ENCODE peak calls at places on chromosomes 12 and 14, in seven cellular contexts. O is KBM-7; X is effector memory CD8-positive, alpha-beta T cell; C is fibroblast of the conjunctiva; S is left ventricle myocardium inferior; M is Calu3; R is IMR-90. H is an unnamed sample.

GRCh38 chr14:36271939-36272907 is 48.2 kb downstream of the MBIP start:
- DNase-seq in O (no peak), X (no peak), C (no peak), S (no peak), M (no peak), R (peak; percentile 5), H (no peak)

GRCh38 chr12:117098361-117099217 is 627 bp downstream of the TESC start:
- DNase-seq in O (peak; percentile 37), X (peak; percentile 11), C (no peak), S (no peak), M (no peak), R (no peak), H (no peak)

GRCh38 chr12:50050119-50050385 is 7.3 kb upstream of the ASIC1 start:
- DNase-seq in O (no peak), X (no peak), C (no peak), S (no peak), M (no peak), R (no peak), H (no peak)

GRCh38 chr14:30240685-30241084 is 313.0 kb upstream of the PRKD1 start:
- DNase-seq in O (no peak), X (no peak), C (no peak), S (no peak), M (no peak), R (peak; percentile 37), H (no peak)

GRCh38 chr14:90049390-90049789 is 12.4 kb upstream of the KCNK13 start:
- DNase-seq in O (no peak), X (no peak), C (no peak), S (no peak), M (no peak), R (no peak), H (no peak)

GRCh38 chr12:12840500-12840899 is 27.4 kb downstream of the DDX47 start:
- DNase-seq in O (no peak), X (no peak), C (no peak), S (no peak), M (no peak), R (no peak), H (no peak)

GRCh38 chr14:28765907-28766504 is 581 bp upstream of the FOXG1 start:
- DNase-seq in O (no peak), X (no peak), C (no peak), S (no peak), M (no peak), R (no peak), H (peak; percentile 37)

GRCh38 chr14:25034803-25035681 is 14.9 kb downstream of the STXBP6 start:
- DNase-seq in O (no peak), X (no peak), C (no peak), S (no peak), M (peak; percentile 12), R (no peak), H (no peak)

GRCh38 chr12:99959549-99960170 is 25.1 kb downstream of the ANKS1B start:
- DNase-seq in O (no peak), X (no peak), C (peak; percentile 26), S (no peak), M (no peak), R (no peak), H (no peak)

GRCh38 chr12:127078577-127079350 is 1188.2 kb upstream of the TMEM132C start:
- DNase-seq in O (no peak), X (no peak), C (no peak), S (no peak), M (no peak), R (no peak), H (no peak)

GRCh38 chr12:5969156-5969973 is 24.3 kb upstream of the ANO2 start:
- DNase-seq in O (no peak), X (no peak), C (no peak), S (no peak), M (no peak), R (no peak), H (no peak)

GRCh38 chr12:131402781-131403396 is 308.0 kb upstream of the SFSWAP start:
- DNase-seq in O (no peak), X (no peak), C (no peak), S (no peak), M (no peak), R (no peak), H (no peak)

GRCh38 chr14:103501921-103502669 is 20.5 kb downstream of the CKB start:
- DNase-seq in O (no peak), X (no peak), C (no peak), S (no peak), M (no peak), R (no peak), H (no peak)

GRCh38 chr12:122523846-122524718 is 2.7 kb downstream of the RSRC2 start:
- DNase-seq in O (no peak), X (no peak), C (no peak), S (no peak), M (no peak), R (peak; percentile 12), H (peak; percentile 22)

GRCh38 chr14:40870252-40870651 is 736.4 kb upstream of the LRFN5 start:
- DNase-seq in O (no peak), X (no peak), C (no peak), S (no peak), M (no peak), R (no peak), H (no peak)

GRCh38 chr12:12673296-12673695 is 22.7 kb downstream of the GPR19 start:
- DNase-seq in O (no peak), X (no peak), C (no peak), S (no peak), M (no peak), R (peak; percentile 13), H (no peak)

GRCh38 chr14:98704441-98704840 is 567.6 kb downstream of the BCL11B start:
- DNase-seq in O (no peak), X (peak; percentile 63), C (no peak), S (no peak), M (no peak), R (no peak), H (no peak)

GRCh38 chr14:86527312-86527711 is 997.4 kb downstream of the FLRT2 start:
- DNase-seq in O (no peak), X (no peak), C (no peak), S (no peak), M (no peak), R (peak; percentile 2), H (no peak)

GRCh38 chr12:127083028-127083949 is 1183.7 kb upstream of the TMEM132C start:
- DNase-seq in O (peak; percentile 68), X (peak; percentile 15), C (peak; percentile 72), S (no peak), M (peak; percentile 14), R (peak; percentile 65), H (peak; percentile 73)

GRCh38 chr12:130016194-130016593 is 112.4 kb upstream of the TMEM132D start:
- DNase-seq in O (no peak), X (no peak), C (no peak), S (no peak), M (no peak), R (no peak), H (no peak)

GRCh38 chr14:90781344-90781761 is 34.9 kb downstream of the TTC7B start:
- DNase-seq in O (no peak), X (no peak), C (no peak), S (no peak), M (no peak), R (peak; percentile 71), H (no peak)

GRCh38 chr12:96587691-96588090 is 98.3 kb downstream of the CFAP54 start:
- DNase-seq in O (no peak), X (no peak), C (no peak), S (no peak), M (no peak), R (peak; percentile 22), H (peak; percentile 23)

GRCh38 chr14:39447155-39447554 is 14.9 kb upstream of the FBXO33 start:
- DNase-seq in O (no peak), X (no peak), C (no peak), S (no peak), M (no peak), R (no peak), H (no peak)

GRCh38 chr14:68820119-68820518 is 27.3 kb upstream of the ZFP36L1 start:
- DNase-seq in O (no peak), X (no peak), C (no peak), S (no peak), M (no peak), R (no peak), H (no peak)

GRCh38 chr14:101965145-101965531 is 765 bp downstream of the DYNC1H1 start:
- DNase-seq in O (peak; percentile 68), X (peak; percentile 56), C (peak; percentile 34), S (peak; percentile 64), M (peak; percentile 64), R (peak; percentile 57), H (peak; percentile 60)

GRCh38 chr12:92759634-92760268 is 57.0 kb downstream of the PLEKHG7 start:
- DNase-seq in O (no peak), X (no peak), C (peak; percentile 68), S (no peak), M (peak; percentile 33), R (peak; percentile 97), H (peak; percentile 91)

GRCh38 chr12:1879633-1880032 is 38.8 kb downstream of the CACNA2D4 start:
- DNase-seq in O (no peak), X (no peak), C (no peak), S (no peak), M (no peak), R (no peak), H (no peak)

GRCh38 chr12:57001448-57001906 is 4.9 kb downstream of the ZBTB39 start:
- DNase-seq in O (peak; percentile 74), X (peak; percentile 62), C (peak; percentile 30), S (peak; percentile 55), M (peak; percentile 78), R (peak; percentile 60), H (peak; percentile 81)

GRCh38 chr14:69312608-69313007 is 52.6 kb downstream of the GALNT16 start:
- DNase-seq in O (no peak), X (no peak), C (no peak), S (no peak), M (no peak), R (no peak), H (no peak)

GRCh38 chr14:75201087-75201486 is 24.7 kb upstream of the TMED10 start:
- DNase-seq in O (no peak), X (no peak), C (no peak), S (no peak), M (no peak), R (no peak), H (no peak)

GRCh38 chr12:3038931-3039510 is 38.2 kb upstream of the TSPAN9 start:
- DNase-seq in O (no peak), X (no peak), C (no peak), S (no peak), M (no peak), R (no peak), H (no peak)

GRCh38 chr12:131575371-131575770 is 135.5 kb upstream of the SFSWAP start:
- DNase-seq in O (no peak), X (no peak), C (no peak), S (no peak), M (no peak), R (no peak), H (no peak)

GRCh38 chr12:75690556-75690955 is 179.1 kb upstream of the KRR1 start:
- DNase-seq in O (no peak), X (no peak), C (peak; percentile 90), S (no peak), M (no peak), R (peak; percentile 100), H (no peak)

GRCh38 chr14:44782775-44783238 is 178.9 kb downstream of the KLHL28 start:
- DNase-seq in O (no peak), X (no peak), C (no peak), S (no peak), M (no peak), R (peak; percentile 80), H (peak; percentile 87)